ENCODE peak calls at places on chromosomes 7 and 10, in nine cellular contexts. U is testis, I is body of pancreas, S is tibial nerve, O is adrenal gland, V is erythroblast, R is heart left ventricle, M is Peyer's patch, D is lower leg skin. K is an unnamed sample.

GRCh38 chr7:1513657-1514095 is 9.5 kb upstream of the INTS1 start:
- DNase-seq in U (no peak), I (no peak), S (no peak), O (peak; percentile 57), V (no peak), R (peak; percentile 79), M (no peak), D (peak; percentile 47), K (no peak)

GRCh38 chr7:106190589-106191330 is 78.6 kb upstream of the SYPL1 start:
- DNase-seq in U (no peak), I (no peak), S (no peak), O (no peak), V (no peak), R (no peak), M (no peak), D (no peak), K (no peak)

GRCh38 chr7:66790219-66790618 is 49.7 kb downstream of the RABGEF1 start:
- DNase-seq in U (no peak), I (no peak), S (no peak), O (no peak), V (no peak), R (no peak), M (no peak), D (no peak), K (no peak)

GRCh38 chr10:33155720-33156638 is 178.5 kb downstream of the NRP1 start:
- DNase-seq in U (peak; percentile 38), I (peak; percentile 21), S (no peak), O (peak; percentile 17), V (peak; percentile 16), R (no peak), M (no peak), D (no peak), K (no peak)

GRCh38 chr10:104332243-104333036 is 5.8 kb downstream of the ITPRIP start:
- DNase-seq in U (peak; percentile 8), I (peak; percentile 5), S (no peak), O (peak; percentile 8), V (peak; percentile 80), R (peak; percentile 57), M (peak; percentile 13), D (no peak), K (no peak)

GRCh38 chr7:5053175-5053574 is 7.5 kb downstream of the RBAK start:
- DNase-seq in U (no peak), I (no peak), S (no peak), O (no peak), V (no peak), R (no peak), M (no peak), D (no peak), K (no peak)

GRCh38 chr10:127182161-127182560 is 14.2 kb downstream of the INSYN2A start:
- DNase-seq in U (no peak), I (no peak), S (no peak), O (no peak), V (no peak), R (no peak), M (no peak), D (no peak), K (no peak)

GRCh38 chr7:25979605-25980004 is 172.4 kb upstream of the NFE2L3 start:
- DNase-seq in U (no peak), I (no peak), S (no peak), O (no peak), V (no peak), R (no peak), M (no peak), D (no peak), K (no peak)

GRCh38 chr7:92767427-92767826 is 68.9 kb downstream of the CDK6 start:
- DNase-seq in U (no peak), I (no peak), S (no peak), O (peak; percentile 26), V (no peak), R (no peak), M (no peak), D (no peak), K (no peak)

GRCh38 chr10:119940487-119940886 is 48.0 kb downstream of the SEC23IP start:
- DNase-seq in U (no peak), I (no peak), S (no peak), O (no peak), V (no peak), R (no peak), M (no peak), D (no peak), K (no peak)

GRCh38 chr7:28990200-28990960 is 32.2 kb upstream of the TRIL start:
- DNase-seq in U (no peak), I (no peak), S (peak; percentile 54), O (no peak), V (no peak), R (peak; percentile 75), M (no peak), D (no peak), K (no peak)

GRCh38 chr7:95246935-95247370 is 77.4 kb downstream of the PON1 start:
- DNase-seq in U (peak; percentile 76), I (peak; percentile 54), S (no peak), O (peak; percentile 66), V (peak; percentile 56), R (peak; percentile 29), M (no peak), D (peak; percentile 35), K (peak; percentile 19)

DNA sequence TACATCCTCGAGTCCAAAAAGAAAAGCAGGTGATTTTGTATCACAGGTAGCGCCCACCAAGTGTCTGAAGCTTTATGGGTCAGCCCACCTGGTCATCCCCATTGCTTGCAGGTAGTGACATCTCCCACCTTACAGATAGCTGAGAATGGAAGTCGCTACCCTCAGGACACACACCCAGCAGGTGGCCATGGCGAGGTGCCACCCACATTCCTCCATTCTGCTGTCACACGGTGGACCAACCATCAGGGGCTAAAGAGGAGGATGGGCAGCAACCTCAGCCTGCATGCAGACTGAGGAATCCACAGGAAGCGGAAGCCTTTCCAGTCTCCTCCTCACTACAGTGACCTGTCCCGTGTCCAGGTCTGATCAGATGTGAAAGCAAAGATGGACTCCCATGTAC is 162.8 kb downstream of the PAXIP1 start:
- DNase-seq in U (no peak), I (no peak), S (no peak), O (no peak), V (no peak), R (no peak), M (no peak), D (no peak), K (no peak)
- TF ChIP-seq POLR2A in U (no peak), I (no peak), S (no peak), O (no peak), V (no peak), R (no peak), M (no peak), D (no peak), K (no peak)

GRCh38 chr7:50306491-50307367 is 2.2 kb downstream of the IKZF1 start:
- DNase-seq in U (no peak), I (no peak), S (no peak), O (no peak), V (peak; percentile 58), R (no peak), M (no peak), D (no peak), K (no peak)

GRCh38 chr7:50305697-50306300 is 1.3 kb downstream of the IKZF1 start:
- DNase-seq in U (no peak), I (no peak), S (no peak), O (no peak), V (no peak), R (no peak), M (no peak), D (no peak), K (no peak)

GRCh38 chr7:50309130-50309478 is 4.6 kb downstream of the IKZF1 start:
- DNase-seq in U (no peak), I (no peak), S (no peak), O (no peak), V (no peak), R (no peak), M (no peak), D (no peak), K (no peak)

GRCh38 chr7:50308301-50309129 is 4.0 kb downstream of the IKZF1 start:
- DNase-seq in U (no peak), I (no peak), S (no peak), O (no peak), V (no peak), R (no peak), M (no peak), D (no peak), K (no peak)

DNA sequence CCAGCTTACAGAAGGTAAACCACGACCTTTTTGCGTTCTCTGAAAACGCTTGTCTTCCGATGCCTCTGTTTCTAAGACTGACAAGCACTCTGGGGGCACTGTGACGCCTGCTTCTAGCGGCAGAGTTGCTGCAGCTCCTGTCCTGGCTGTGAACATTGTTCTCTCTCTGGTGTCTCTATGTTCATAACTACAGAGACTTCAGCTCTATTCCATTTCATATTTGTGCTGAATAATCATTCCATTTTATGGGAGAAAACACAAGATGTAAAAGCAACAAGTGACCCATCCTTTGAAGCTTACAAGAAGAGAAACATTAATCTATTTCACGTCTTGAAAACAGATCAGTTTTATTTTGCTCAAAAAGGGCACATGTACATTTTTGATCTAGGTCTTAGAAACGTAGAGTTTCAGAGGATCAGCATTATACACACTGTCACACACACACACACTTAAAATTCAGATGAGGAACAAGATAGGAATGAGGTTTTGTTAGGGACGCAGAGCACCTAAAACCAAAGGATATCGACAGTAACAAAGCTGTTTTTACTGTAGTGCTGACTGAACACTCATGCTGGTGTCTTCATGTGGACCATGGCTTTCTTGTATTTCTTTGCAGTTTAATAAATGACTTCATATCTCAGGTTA is 3.0 kb downstream of the IKZF1 start:
- DNase-seq in U (no peak), I (no peak), S (no peak), O (no peak), V (peak; percentile 77), R (no peak), M (peak; percentile 75), D (no peak), K (no peak)
- TF ChIP-seq POLR2A in U (no peak), I (no peak), S (no peak), O (no peak), V (peak; percentile 67), R (no peak), M (no peak), D (no peak), K (no peak)

DNA sequence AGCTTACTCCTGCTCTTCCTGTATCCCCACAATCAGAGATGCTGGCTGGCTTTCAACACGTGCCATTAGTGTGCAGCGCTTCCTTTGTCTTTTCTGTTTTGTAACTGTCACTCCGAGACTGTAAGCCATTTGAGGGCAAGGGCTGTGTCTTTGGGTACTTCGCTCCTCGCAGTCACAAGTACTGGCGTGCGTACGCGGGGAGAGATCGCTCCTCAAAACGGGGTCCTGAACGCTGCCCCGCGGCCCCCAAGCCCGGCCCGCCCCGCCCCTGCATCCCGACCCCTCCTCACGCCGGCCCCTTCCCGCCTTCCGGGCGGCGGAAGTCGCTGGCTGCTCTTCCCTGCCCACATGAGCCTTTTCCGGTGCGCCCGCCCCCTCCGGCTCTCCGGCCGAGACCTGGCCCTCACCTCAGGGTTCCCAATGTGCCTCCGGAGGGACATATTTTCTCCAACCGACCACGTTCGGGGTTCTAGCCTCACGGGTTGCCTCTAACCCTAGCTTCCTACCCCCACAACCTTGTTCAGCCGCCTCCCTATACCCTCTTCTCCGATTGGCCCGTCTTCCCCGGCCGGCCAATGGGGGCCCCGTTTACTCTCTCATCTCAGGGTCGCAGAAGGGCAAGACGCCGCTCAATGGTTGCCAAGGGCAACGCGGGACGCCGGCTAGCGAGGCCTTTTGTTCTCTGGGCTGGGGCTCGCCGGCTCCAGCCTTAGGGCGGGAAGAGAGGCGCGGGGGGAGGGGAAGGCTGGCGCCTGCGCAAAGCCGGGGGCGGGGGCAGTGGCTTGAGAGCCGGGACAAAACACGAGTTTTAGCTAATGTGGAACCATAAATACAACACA is at the start of gene CEP41:
- DNase-seq in U (peak; percentile 99), I (peak; percentile 98), S (peak; percentile 94), O (peak; percentile 98), V (peak; percentile 95), R (peak; percentile 99), M (peak; percentile 92), D (peak; percentile 94), K (peak; percentile 94)
- TF ChIP-seq POLR2A in U (no peak), I (peak; percentile 47), S (no peak), O (no peak), V (peak; percentile 45), R (peak; percentile 22), M (no peak), D (no peak), K (no peak)

GRCh38 chr7:155803418-155804376 is 8.6 kb downstream of the SHH start:
- DNase-seq in U (no peak), I (no peak), S (no peak), O (no peak), V (no peak), R (no peak), M (no peak), D (no peak), K (no peak)
- TF ChIP-seq POLR2A in U (no peak), I (no peak), S (no peak), O (no peak), V (no peak), R (no peak), M (no peak), D (no peak), K (no peak)